ENCODE peak calls at places on chromosomes 13 and 19, in ten cellular contexts. Z is AG04450; R is HT1080; V is activated CD4-positive, alpha-beta T cell treated with anti-CD3 and anti-CD28 coated beads, Interleukin-2, amount 10 ng/mL, durations not matched to agents 7 days and 5 days; T is right lobe of liver; A is smooth muscle cell of the brain vasculature; I is putamen; P is lower leg skin; W is left ventricle myocardium superior; M is GM04504. Y is an unnamed sample.

GRCh38 chr19:10292206-10292788 is 2.5 kb downstream of the ICAM5 start:
- DNase-seq in A (no peak), T (peak; percentile 80), W (peak; percentile 85), R (no peak), Z (no peak), V (peak; percentile 51), P (peak; percentile 76), I (no peak), M (no peak), Y (peak; percentile 49)

GRCh38 chr13:42255854-42256253 is 16.1 kb upstream of the AKAP11 start:
- DNase-seq in P (no peak), T (no peak), I (no peak), W (no peak), Z (no peak), M (no peak), R (no peak), V (no peak), A (no peak), Y (no peak)

GRCh38 chr13:50244913-50245574 is 229.8 kb downstream of the KCNRG start:
- DNase-seq in P (no peak), V (peak; percentile 32), M (peak; percentile 76), I (no peak), Z (peak; percentile 51), A (no peak), R (peak; percentile 93), T (peak; percentile 57), W (no peak), Y (peak; percentile 73)

GRCh38 chr13:63542704-63543215 is 2127.1 kb upstream of the PCDH20 start:
- DNase-seq in Z (no peak), V (no peak), P (no peak), W (no peak), A (no peak), R (no peak), I (no peak), M (no peak), T (no peak), Y (no peak)

GRCh38 chr19:55443045-55443823 is at the start of gene SHISA7:
- DNase-seq in V (no peak), A (no peak), R (no peak), P (no peak), M (no peak), W (no peak), I (no peak), Z (no peak), T (peak; percentile 28), Y (no peak)

GRCh38 chr19:54415208-54415900 is at the start of gene TTYH1:
- DNase-seq in A (no peak), V (no peak), I (no peak), P (no peak), W (no peak), Z (no peak), T (no peak), R (no peak), M (no peak), Y (no peak)

GRCh38 chr13:81658598-81659370 is 1317.9 kb upstream of the SPRY2 start:
- DNase-seq in W (no peak), V (no peak), P (no peak), Z (no peak), T (no peak), M (no peak), I (no peak), A (no peak), R (no peak), Y (no peak)

GRCh38 chr13:83178008-83178407 is 704.3 kb downstream of the SLITRK1 start:
- DNase-seq in M (no peak), P (no peak), Z (no peak), A (no peak), W (no peak), V (no peak), T (no peak), R (no peak), I (no peak), Y (no peak)

GRCh38 chr13:108984251-108984920 is 355.0 kb downstream of the MYO16 start:
- DNase-seq in Z (no peak), M (no peak), P (no peak), T (no peak), I (no peak), W (no peak), V (no peak), A (no peak), R (peak; percentile 66), Y (no peak)

GRCh38 chr13:107466326-107466725 is 749.0 kb downstream of the LIG4 start:
- DNase-seq in I (no peak), V (no peak), T (no peak), P (no peak), Z (no peak), M (no peak), W (no peak), R (peak; percentile 85), A (no peak), Y (peak; percentile 88)

GRCh38 chr13:99307648-99308339 is 595 bp upstream of the GPR183 start:
- DNase-seq in W (no peak), T (no peak), R (peak; percentile 82), I (no peak), V (peak; percentile 62), Z (no peak), P (no peak), M (peak; percentile 52), A (no peak), Y (peak; percentile 77)

GRCh38 chr13:106513025-106513424 is 22.4 kb downstream of the EFNB2 start:
- DNase-seq in V (no peak), I (no peak), R (peak; percentile 77), W (no peak), M (no peak), Z (no peak), T (no peak), P (no peak), A (no peak), Y (no peak)

GRCh38 chr13:95793018-95793555 is 116.1 kb downstream of the DNAJC3 start:
- DNase-seq in A (no peak), I (no peak), T (no peak), R (no peak), Z (no peak), M (no peak), W (no peak), V (no peak), P (no peak), Y (no peak)

GRCh38 chr19:38470788-38471480 is 37.4 kb downstream of the RYR1 start:
- DNase-seq in A (no peak), V (no peak), I (no peak), R (no peak), Z (no peak), W (no peak), T (no peak), P (no peak), M (no peak), Y (no peak)

GRCh38 chr13:99975626-99976025 is 4.1 kb upstream of the ZIC5 start:
- DNase-seq in A (no peak), R (no peak), P (no peak), W (no peak), I (no peak), V (no peak), M (no peak), T (no peak), Z (no peak), Y (no peak)

Y was measured in NCI-H226.